ENCODE peak calls at places on chromosomes 7 and 10, in five cellular contexts. X is activated T-cell treated with anti-CD3 and anti-CD28 coated beads for 1 hour, L is RWPE1, N is NB4, C is memory B cell. B is an unnamed sample.

GRCh38 chr7:152617056-152617455 is 58.9 kb downstream of the XRCC2 start:
- DNase-seq in X (no peak), L (no peak), N (no peak), C (no peak), B (no peak)

GRCh38 chr10:120456626-120457430 is at the start of gene PLPP4:
- DNase-seq in X (no peak), L (peak), N (no peak), C (no peak), B (no peak)

GRCh38 chr10:46293832-46294640 is 7.2 kb downstream of the ANTXRL start:
- DNase-seq in X (no peak), L (no peak), N (peak), C (no peak), B (no peak)

GRCh38 chr10:120457431-120458172 is 575 bp downstream of the PLPP4 start:
- DNase-seq in X (no peak), L (no peak), N (no peak), C (no peak), B (no peak)

GRCh38 chr7:47256016-47256415 is 325.9 kb downstream of the TNS3 start:
- DNase-seq in X (no peak), L (no peak), N (no peak), C (no peak), B (no peak)

GRCh38 chr7:120842131-120842621 is 15.8 kb downstream of the TSPAN12 start:
- DNase-seq in X (no peak), L (no peak), N (no peak), C (no peak), B (no peak)

GRCh38 chr7:47635091-47636090 is 53.5 kb upstream of the TNS3 start:
- DNase-seq in X (no peak), L (peak), N (no peak), C (no peak), B (no peak)

GRCh38 chr10:47294501-47294900 is 5.5 kb upstream of the GDF10 start:
- DNase-seq in X (no peak), L (no peak), N (no peak), C (no peak), B (no peak)

GRCh38 chr7:7274782-7275181 is 92.4 kb downstream of the C1GALT1 start:
- DNase-seq in X (no peak), L (peak), N (no peak), C (no peak), B (no peak)

GRCh38 chr7:19390795-19391194 is 245.6 kb upstream of the FERD3L start:
- DNase-seq in X (no peak), L (no peak), N (no peak), C (no peak), B (no peak)

GRCh38 chr7:139230484-139230773 is 608 bp upstream of the UBN2 start:
- DNase-seq in X (no peak), L (no peak), N (no peak), C (no peak), B (no peak)

GRCh38 chr7:54839538-54840213 is 80.7 kb upstream of the SEC61G start:
- DNase-seq in X (no peak), L (peak), N (peak), C (no peak), B (no peak)

GRCh38 chr10:115710136-115710535 is 562.9 kb downstream of the GFRA1 start:
- DNase-seq in X (no peak), L (no peak), N (no peak), C (no peak), B (no peak)

GRCh38 chr10:77578583-77579227 is 58.9 kb downstream of the KCNMA1 start:
- DNase-seq in X (no peak), L (peak), N (no peak), C (no peak), B (no peak)

GRCh38 chr10:13862541-13863233 is 275.9 kb downstream of the PRPF18 start:
- DNase-seq in X (no peak), L (no peak), N (no peak), C (no peak), B (no peak)

GRCh38 chr10:105239311-105240215 is 598.5 kb downstream of the SORCS3 start:
- DNase-seq in X (no peak), L (no peak), N (no peak), C (no peak), B (no peak)

GRCh38 chr10:31383810-31384588 is 65.0 kb downstream of the ZEB1 start:
- DNase-seq in X (no peak), L (no peak), N (no peak), C (no peak), B (no peak)

B was measured in HL-60.